ENCODE peak calls at places on chromosomes 12 and 14, in five cellular contexts. F, Z, K, N and T are unnamed samples.

GRCh38 chr14:100448376-100448775 is 125.2 kb downstream of the SLC25A47 start:
- DNase-seq in K (no peak), F (no peak), Z (no peak), N (no peak), T (no peak)

GRCh38 chr14:99744199-99744872 is 48.9 kb upstream of the EML1 start:
- DNase-seq in N (no peak), K (no peak), F (no peak), Z (no peak), T (no peak)

GRCh38 chr12:111398530-111398929 is 7.2 kb upstream of the SH2B3 start:
- DNase-seq in F (peak), N (no peak), Z (no peak), K (no peak), T (no peak)

GRCh38 chr12:82097438-82097837 is 260.7 kb downstream of the CCDC59 start:
- DNase-seq in Z (no peak), F (no peak), N (no peak), K (no peak), T (no peak)

GRCh38 chr14:102212845-102213244 is 73.1 kb downstream of the WDR20 start:
- DNase-seq in Z (no peak), K (no peak), N (no peak), F (no peak), T (no peak)

GRCh38 chr14:101719708-101720107 is 41.8 kb upstream of the PPP2R5C start:
- DNase-seq in Z (no peak), K (no peak), N (no peak), F (no peak), T (no peak)

GRCh38 chr12:65911321-65911720 is 87.0 kb downstream of the HMGA2 start:
- DNase-seq in N (no peak), F (no peak), Z (no peak), K (no peak), T (no peak)

GRCh38 chr12:67911293-67911637 is 78.0 kb upstream of the IFNG-AS1 start:
- DNase-seq in N (no peak), F (no peak), K (no peak), Z (no peak), T (no peak)

GRCh38 chr12:562634-563033 is 100.6 kb downstream of the NINJ2 start:
- DNase-seq in K (no peak), N (no peak), F (no peak), Z (peak), T (no peak)

GRCh38 chr12:52372216-52373154 is 5.2 kb upstream of the KRT85 start:
- DNase-seq in Z (peak), F (peak), K (peak), N (peak), T (peak)

GRCh38 chr14:80705241-80705980 is 236.1 kb downstream of the CEP128 start:
- DNase-seq in F (no peak), N (no peak), Z (no peak), K (no peak), T (no peak)

GRCh38 chr12:113796086-113796827 is 169.9 kb downstream of the RBM19 start:
- DNase-seq in F (no peak), Z (no peak), K (no peak), N (no peak), T (no peak)